ENCODE peak calls at places on chromosomes 16 and 17, in seven cellular contexts. D is retina; H is MM.1S; O is stimulated activated CD4-positive, alpha-beta T cell treated with anti-CD3 and anti-CD28 coated beads, Interleukin-2, amount 100 ng/mL, for 48 hours; L is cardiac muscle cell; C is uterus; W is osteocyte. T is an unnamed sample.
A peak's percentile ranks its signal among the peaks of the same experiment; 100 is the strongest.

GRCh38 chr17:82536220-82537201 is 17.0 kb downstream of the FOXK2 start:
- DNase-seq in D (no peak), H (peak; percentile 62), O (no peak), L (peak; percentile 83), C (no peak), W (no peak), T (no peak)

GRCh38 chr17:79970576-79971068 is 65.0 kb downstream of the TBC1D16 start:
- DNase-seq in D (peak; percentile 67), H (peak; percentile 67), O (peak; percentile 30), L (peak; percentile 52), C (peak; percentile 7), W (no peak), T (peak; percentile 81)

GRCh38 chr16:87895641-87896141 is 26.4 kb upstream of the SLC7A5 start:
- DNase-seq in D (no peak), H (no peak), O (peak; percentile 71), L (peak; percentile 17), C (no peak), W (no peak), T (peak; percentile 38)

GRCh38 chr17:31318298-31319190 is 2.9 kb downstream of the EVI2A start:
- DNase-seq in D (no peak), H (peak; percentile 66), O (peak; percentile 48), L (peak; percentile 95), C (peak; percentile 63), W (no peak), T (peak; percentile 62)

GRCh38 chr17:2835791-2836190 is 39.6 kb downstream of the RAP1GAP2 start:
- DNase-seq in D (no peak), H (no peak), O (no peak), L (no peak), C (no peak), W (no peak), T (no peak)

GRCh38 chr16:51343411-51343810 is 192.3 kb upstream of the SALL1 start:
- DNase-seq in D (no peak), H (no peak), O (no peak), L (no peak), C (no peak), W (no peak), T (no peak)

GRCh38 chr16:84559311-84559932 is 55.0 kb upstream of the MEAK7 start:
- DNase-seq in D (no peak), H (no peak), O (no peak), L (no peak), C (no peak), W (no peak), T (no peak)

GRCh38 chr17:27038676-27039075 is 255.2 kb upstream of the WSB1 start:
- DNase-seq in D (no peak), H (no peak), O (no peak), L (no peak), C (no peak), W (no peak), T (no peak)

GRCh38 chr17:15462962-15463361 is 4.5 kb downstream of the CDRT4 start:
- DNase-seq in D (no peak), H (no peak), O (no peak), L (peak; percentile 27), C (no peak), W (no peak), T (no peak)

GRCh38 chr16:84567446-84567962 is 50.4 kb downstream of the COTL1 start:
- DNase-seq in D (no peak), H (no peak), O (no peak), L (no peak), C (no peak), W (no peak), T (no peak)

GRCh38 chr17:8947201-8947600 is 18.3 kb downstream of the PIK3R5 start:
- DNase-seq in D (no peak), H (no peak), O (no peak), L (peak; percentile 9), C (no peak), W (no peak), T (no peak)

GRCh38 chr17:63843387-63844292 is 1.2 kb upstream of the SMARCD2 start:
- DNase-seq in D (peak; percentile 37), H (peak; percentile 91), O (no peak), L (peak; percentile 96), C (peak; percentile 52), W (no peak), T (no peak)